ENCODE peak calls at places on chromosomes 16 and 17, in seven cellular contexts. Z is AG10803, Q is neural progenitor cell, B is body of pancreas, X is HFFc6, O is cardiac fibroblast, N is GM10248. D is an unnamed sample.

GRCh38 chr17:51407576-51407975 is 147.2 kb downstream of the UTP18 start:
- DNase-seq in Z (no peak), Q (no peak), B (no peak), X (no peak), O (no peak), N (no peak), D (no peak)

GRCh38 chr17:79031996-79032875 is 8.3 kb downstream of the C1QTNF1 start:
- DNase-seq in Z (peak; percentile 68), Q (no peak), B (no peak), X (no peak), O (no peak), N (no peak), D (peak; percentile 64)

GRCh38 chr17:18070861-18071340 is 16.8 kb upstream of the DRG2 start:
- DNase-seq in Z (peak; percentile 49), Q (peak; percentile 49), B (peak; percentile 8), X (peak; percentile 30), O (peak; percentile 45), N (no peak), D (peak; percentile 80)

GRCh38 chr17:1188812-1189211 is 9.0 kb upstream of the ABR start:
- DNase-seq in Z (peak; percentile 76), Q (no peak), B (peak; percentile 88), X (peak; percentile 16), O (peak; percentile 22), N (no peak), D (peak; percentile 93)

GRCh38 chr16:82470506-82471196 is 156.1 kb upstream of the CDH13 start:
- DNase-seq in Z (no peak), Q (peak; percentile 19), B (no peak), X (no peak), O (no peak), N (no peak), D (no peak)

GRCh38 chr16:24036038-24036543 is 200.3 kb downstream of the PRKCB start:
- DNase-seq in Z (no peak), Q (no peak), B (no peak), X (no peak), O (no peak), N (no peak), D (peak; percentile 87)

GRCh38 chr16:74297296-74297665 is 667 bp downstream of the PSMD7 start:
- DNase-seq in Z (peak; percentile 14), Q (peak; percentile 25), B (no peak), X (no peak), O (peak; percentile 37), N (peak; percentile 28), D (no peak)

GRCh38 chr16:84759061-84759460 is 59.3 kb downstream of the USP10 start:
- DNase-seq in Z (no peak), Q (no peak), B (no peak), X (no peak), O (no peak), N (no peak), D (no peak)

GRCh38 chr16:86611517-86611840 is 33.1 kb downstream of the FOXL1 start:
- DNase-seq in Z (peak; percentile 64), Q (no peak), B (no peak), X (peak; percentile 76), O (peak; percentile 88), N (no peak), D (peak; percentile 87)

GRCh38 chr16:59060212-59060611 is 326.1 kb upstream of the GOT2 start:
- DNase-seq in Z (peak; percentile 79), Q (no peak), B (no peak), X (peak; percentile 90), O (peak; percentile 9), N (no peak), D (no peak)

GRCh38 chr16:87826798-87827587 is 42.3 kb downstream of the SLC7A5 start:
- DNase-seq in Z (no peak), Q (no peak), B (no peak), X (no peak), O (no peak), N (no peak), D (no peak)

GRCh38 chr16:86609115-86609514 is 30.8 kb downstream of the FOXL1 start:
- DNase-seq in Z (peak; percentile 98), Q (no peak), B (no peak), X (peak; percentile 96), O (peak; percentile 89), N (no peak), D (peak; percentile 93)

GRCh38 chr17:79395545-79395944 is 215.3 kb downstream of the RBFOX3 start:
- DNase-seq in Z (no peak), Q (no peak), B (no peak), X (no peak), O (no peak), N (no peak), D (no peak)

GRCh38 chr17:41695954-41696720 is 7.5 kb downstream of the EIF1 start:
- DNase-seq in Z (peak; percentile 80), Q (peak; percentile 91), B (peak; percentile 51), X (peak; percentile 81), O (peak; percentile 87), N (peak; percentile 81), D (peak; percentile 95)

GRCh38 chr16:3042376-3042775 is 4.0 kb upstream of the MMP25 start:
- DNase-seq in Z (no peak), Q (no peak), B (no peak), X (no peak), O (no peak), N (no peak), D (no peak)

GRCh38 chr16:3046506-3047386 is at the start of gene MMP25:
- DNase-seq in Z (no peak), Q (peak; percentile 61), B (no peak), X (no peak), O (no peak), N (peak; percentile 45), D (peak; percentile 91)

GRCh38 chr16:3044708-3045107 is 1.7 kb upstream of the MMP25 start:
- DNase-seq in Z (no peak), Q (no peak), B (no peak), X (no peak), O (no peak), N (no peak), D (no peak)

GRCh38 chr16:3047387-3047720 is 993 bp downstream of the MMP25 start:
- DNase-seq in Z (no peak), Q (no peak), B (no peak), X (no peak), O (no peak), N (peak; percentile 18), D (no peak)

DNA sequence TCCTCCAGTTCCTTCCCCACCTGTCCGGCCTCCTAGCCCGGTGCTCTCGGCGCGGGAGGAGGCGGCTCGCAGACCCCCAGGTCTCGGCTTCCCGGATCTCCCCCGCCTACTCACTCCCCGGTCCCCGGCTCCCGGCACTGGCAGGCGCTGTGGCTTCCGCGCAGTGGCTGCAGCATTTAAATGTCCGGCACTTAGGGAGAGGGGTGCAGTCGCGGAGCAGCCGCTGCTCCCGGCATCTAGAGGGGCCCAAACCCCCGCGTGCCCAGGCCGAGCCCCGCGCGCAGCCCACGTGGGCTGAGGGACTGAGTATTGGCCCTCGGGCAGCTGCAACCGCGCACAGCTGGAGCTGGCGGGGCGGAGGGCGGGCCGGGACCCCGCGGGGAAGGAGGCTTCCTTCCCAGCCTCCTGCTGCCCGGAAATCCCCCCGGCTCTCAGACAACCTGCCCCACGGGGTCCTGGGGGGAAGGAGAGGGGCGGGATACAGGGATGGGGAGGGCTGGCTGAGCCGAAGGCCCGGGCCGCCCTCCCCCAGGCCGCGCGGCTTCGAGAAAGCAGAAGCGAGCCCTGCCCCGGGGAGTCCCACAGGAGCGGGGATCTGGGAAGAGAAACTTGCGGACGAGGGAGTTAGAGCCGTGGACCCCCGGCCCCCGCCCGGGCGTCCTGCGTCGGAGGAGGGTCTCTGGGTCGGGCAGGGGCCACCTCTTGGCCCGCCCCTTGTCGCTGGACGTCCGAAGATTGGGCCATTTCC is 429 bp upstream of the MMP25 start:
- DNase-seq in Z (no peak), Q (peak; percentile 66), B (no peak), X (no peak), O (no peak), N (peak; percentile 74), D (peak; percentile 87)
- TF ChIP-seq CTCF in Z (no peak), Q (no peak), B (no peak), X (no peak), O (no peak), N (no peak), D (no peak)

GRCh38 chr17:60311936-60312335 is 80.0 kb downstream of the USP32 start:
- DNase-seq in Z (peak; percentile 63), Q (no peak), B (no peak), X (no peak), O (peak; percentile 67), N (no peak), D (no peak)

GRCh38 chr17:60311186-60311585 is 80.7 kb downstream of the USP32 start:
- DNase-seq in Z (no peak), Q (no peak), B (no peak), X (no peak), O (peak; percentile 27), N (no peak), D (no peak)

GRCh38 chr17:60318830-60319229 is 73.1 kb downstream of the USP32 start:
- DNase-seq in Z (no peak), Q (no peak), B (no peak), X (no peak), O (no peak), N (no peak), D (no peak)

GRCh38 chr17:60314423-60314822 is 77.5 kb downstream of the USP32 start:
- DNase-seq in Z (no peak), Q (no peak), B (no peak), X (no peak), O (no peak), N (peak; percentile 43), D (no peak)

DNA sequence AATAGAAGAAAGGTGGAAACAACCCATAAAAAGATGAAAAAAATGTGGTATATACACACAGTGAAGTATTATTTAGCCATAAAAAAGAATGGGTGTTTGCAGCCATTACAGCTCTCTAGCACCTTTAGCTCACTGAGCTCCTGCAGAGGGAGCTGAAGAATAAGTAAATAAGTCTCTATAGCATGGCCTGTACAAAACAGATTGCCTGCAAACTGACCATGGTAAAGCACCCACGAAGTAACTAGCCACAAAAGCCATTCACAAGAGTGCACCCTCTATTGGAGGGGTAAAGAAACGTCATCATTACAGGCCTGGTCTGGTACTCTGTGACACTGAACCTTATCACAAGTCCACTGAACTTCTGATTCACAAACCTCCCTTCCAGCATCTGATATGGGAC is 76.3 kb downstream of the USP32 start:
- DNase-seq in Z (no peak), Q (no peak), B (no peak), X (no peak), O (no peak), N (no peak), D (no peak)
- TF ChIP-seq CTCF in Z (no peak), Q (no peak), B (no peak), X (peak; percentile 21), O (peak; percentile 7), N (no peak), D (peak; percentile 7)

DNA sequence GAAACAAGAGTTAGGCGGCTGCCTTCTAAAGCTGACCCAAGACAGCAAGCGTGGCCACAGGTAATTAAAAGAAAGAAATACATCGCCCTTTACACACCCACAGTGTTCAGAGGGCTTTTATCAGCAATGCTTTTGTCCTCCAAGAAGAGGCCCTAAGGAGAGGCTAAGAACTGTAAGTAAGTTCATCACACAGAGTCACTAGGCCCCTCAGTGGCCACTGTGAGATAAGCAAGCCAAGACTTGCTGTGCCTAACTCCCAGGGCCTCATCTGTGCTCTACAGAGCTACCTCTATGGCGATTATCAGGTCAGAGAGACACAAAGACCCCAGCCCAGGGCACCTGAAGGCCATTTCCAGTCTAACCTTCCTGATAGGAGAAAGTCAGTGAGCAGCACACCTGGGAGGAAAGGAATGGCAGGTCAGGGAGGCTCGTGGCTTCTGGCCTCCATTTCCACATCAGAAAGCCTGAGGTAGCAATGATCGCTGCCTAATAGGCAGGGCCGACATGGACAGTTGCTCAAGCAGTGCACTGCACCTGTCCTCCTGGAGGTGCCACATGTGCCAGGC is 545.2 kb upstream of the CDH11 start:
- DNase-seq in Z (peak; percentile 61), Q (peak; percentile 72), B (no peak), X (peak; percentile 12), O (peak; percentile 41), N (no peak), D (no peak)
- TF ChIP-seq CTCF in Z (peak; percentile 55), Q (peak; percentile 49), B (no peak), X (peak; percentile 60), O (peak; percentile 7), N (no peak), D (peak; percentile 45)

GRCh38 chr16:77599793-77600415 is 122.4 kb upstream of the NUDT7 start:
- DNase-seq in Z (peak; percentile 30), Q (peak; percentile 49), B (peak; percentile 38), X (peak; percentile 9), O (peak; percentile 65), N (peak; percentile 22), D (no peak)
- TF ChIP-seq CTCF in Z (peak; percentile 81), Q (peak; percentile 86), B (peak; percentile 45), X (peak; percentile 80), O (peak; percentile 94), N (peak; percentile 76), D (peak; percentile 81)